ENCODE peak calls at places on chromosome 9, in seven cellular contexts. One of them, this sample, is unnamed.

GRCh38 chr9:89853161-89853560 is 248.3 kb downstream of the GADD45G start:
- DNase-seq in RPMI8226: no peak
- DNase-seq in left ventricle myocardium inferior: no peak
- DNase-seq in ELR: no peak
- DNase-seq in HepG2: no peak
- DNase-seq in neuronal stem cell: no peak
- DNase-seq in stimulated activated CD8-positive, alpha-beta memory T cell treated with anti-CD3 and anti-CD28 coated beads, Interleukin-15, amount 100 ng/mL, for 24 hours: no peak
- DNase-seq in this sample: no peak

GRCh38 chr9:27787941-27788340 is 214.7 kb upstream of the C9orf72 start:
- DNase-seq in RPMI8226: no peak
- DNase-seq in left ventricle myocardium inferior: no peak
- DNase-seq in ELR: no peak
- DNase-seq in HepG2: no peak
- DNase-seq in neuronal stem cell: no peak
- DNase-seq in stimulated activated CD8-positive, alpha-beta memory T cell treated with anti-CD3 and anti-CD28 coated beads, Interleukin-15, amount 100 ng/mL, for 24 hours: no peak
- DNase-seq in this sample: peak; percentile 17

GRCh38 chr9:35001803-35002502 is 12.4 kb downstream of the DNAJB5 start:
- DNase-seq in RPMI8226: no peak
- DNase-seq in left ventricle myocardium inferior: no peak
- DNase-seq in ELR: peak; percentile 69
- DNase-seq in HepG2: no peak
- DNase-seq in neuronal stem cell: no peak
- DNase-seq in stimulated activated CD8-positive, alpha-beta memory T cell treated with anti-CD3 and anti-CD28 coated beads, Interleukin-15, amount 100 ng/mL, for 24 hours: no peak
- DNase-seq in this sample: no peak

GRCh38 chr9:3508531-3509374 is 17.0 kb downstream of the RFX3 start:
- DNase-seq in RPMI8226: no peak
- DNase-seq in left ventricle myocardium inferior: no peak
- DNase-seq in ELR: peak; percentile 2
- DNase-seq in HepG2: no peak
- DNase-seq in neuronal stem cell: no peak
- DNase-seq in stimulated activated CD8-positive, alpha-beta memory T cell treated with anti-CD3 and anti-CD28 coated beads, Interleukin-15, amount 100 ng/mL, for 24 hours: no peak
- DNase-seq in this sample: no peak

GRCh38 chr9:35364817-35365585 is 124.9 kb upstream of the RUSC2 start:
- DNase-seq in RPMI8226: no peak
- DNase-seq in left ventricle myocardium inferior: no peak
- DNase-seq in ELR: peak; percentile 24
- DNase-seq in HepG2: no peak
- DNase-seq in neuronal stem cell: no peak
- DNase-seq in stimulated activated CD8-positive, alpha-beta memory T cell treated with anti-CD3 and anti-CD28 coated beads, Interleukin-15, amount 100 ng/mL, for 24 hours: no peak
- DNase-seq in this sample: no peak

GRCh38 chr9:96391021-96391765 is 7.7 kb upstream of the SLC35D2 start:
- DNase-seq in RPMI8226: no peak
- DNase-seq in left ventricle myocardium inferior: no peak
- DNase-seq in ELR: no peak
- DNase-seq in HepG2: peak; percentile 96
- DNase-seq in neuronal stem cell: no peak
- DNase-seq in stimulated activated CD8-positive, alpha-beta memory T cell treated with anti-CD3 and anti-CD28 coated beads, Interleukin-15, amount 100 ng/mL, for 24 hours: no peak
- DNase-seq in this sample: no peak

GRCh38 chr9:125807065-125807464 is 59.9 kb downstream of the PBX3 start:
- DNase-seq in RPMI8226: no peak
- DNase-seq in left ventricle myocardium inferior: no peak
- DNase-seq in ELR: peak; percentile 39
- DNase-seq in HepG2: no peak
- DNase-seq in neuronal stem cell: no peak
- DNase-seq in stimulated activated CD8-positive, alpha-beta memory T cell treated with anti-CD3 and anti-CD28 coated beads, Interleukin-15, amount 100 ng/mL, for 24 hours: no peak
- DNase-seq in this sample: no peak

GRCh38 chr9:121498150-121498486 is 1.5 kb downstream of the GGTA1 start:
- DNase-seq in RPMI8226: peak; percentile 81
- DNase-seq in left ventricle myocardium inferior: peak; percentile 34
- DNase-seq in ELR: peak; percentile 84
- DNase-seq in HepG2: peak; percentile 67
- DNase-seq in neuronal stem cell: peak; percentile 69
- DNase-seq in stimulated activated CD8-positive, alpha-beta memory T cell treated with anti-CD3 and anti-CD28 coated beads, Interleukin-15, amount 100 ng/mL, for 24 hours: no peak
- DNase-seq in this sample: no peak

GRCh38 chr9:35812025-35812602 is at the start of gene SPAG8:
- DNase-seq in RPMI8226: peak; percentile 96
- DNase-seq in left ventricle myocardium inferior: peak; percentile 94
- DNase-seq in ELR: peak; percentile 98
- DNase-seq in HepG2: peak; percentile 93
- DNase-seq in neuronal stem cell: peak; percentile 86
- DNase-seq in stimulated activated CD8-positive, alpha-beta memory T cell treated with anti-CD3 and anti-CD28 coated beads, Interleukin-15, amount 100 ng/mL, for 24 hours: peak; percentile 74
- DNase-seq in this sample: peak; percentile 91

GRCh38 chr9:69674741-69675438 is 2.7 kb upstream of the APBA1 start:
- DNase-seq in RPMI8226: no peak
- DNase-seq in left ventricle myocardium inferior: no peak
- DNase-seq in ELR: peak; percentile 75
- DNase-seq in HepG2: no peak
- DNase-seq in neuronal stem cell: no peak
- DNase-seq in stimulated activated CD8-positive, alpha-beta memory T cell treated with anti-CD3 and anti-CD28 coated beads, Interleukin-15, amount 100 ng/mL, for 24 hours: no peak
- DNase-seq in this sample: no peak

GRCh38 chr9:101274971-101275670 is 109.7 kb downstream of the BAAT start:
- DNase-seq in RPMI8226: no peak
- DNase-seq in left ventricle myocardium inferior: no peak
- DNase-seq in ELR: no peak
- DNase-seq in HepG2: no peak
- DNase-seq in neuronal stem cell: no peak
- DNase-seq in stimulated activated CD8-positive, alpha-beta memory T cell treated with anti-CD3 and anti-CD28 coated beads, Interleukin-15, amount 100 ng/mL, for 24 hours: no peak
- DNase-seq in this sample: no peak

GRCh38 chr9:121736147-121736721 is 84.8 kb downstream of the DAB2IP start:
- DNase-seq in RPMI8226: no peak
- DNase-seq in left ventricle myocardium inferior: peak; percentile 86
- DNase-seq in ELR: no peak
- DNase-seq in HepG2: no peak
- DNase-seq in neuronal stem cell: peak; percentile 54
- DNase-seq in stimulated activated CD8-positive, alpha-beta memory T cell treated with anti-CD3 and anti-CD28 coated beads, Interleukin-15, amount 100 ng/mL, for 24 hours: no peak
- DNase-seq in this sample: peak; percentile 79

GRCh38 chr9:132903574-132904495 is 25.1 kb downstream of the SPACA9 start:
- DNase-seq in RPMI8226: no peak
- DNase-seq in left ventricle myocardium inferior: no peak
- DNase-seq in ELR: no peak
- DNase-seq in HepG2: no peak
- DNase-seq in neuronal stem cell: no peak
- DNase-seq in stimulated activated CD8-positive, alpha-beta memory T cell treated with anti-CD3 and anti-CD28 coated beads, Interleukin-15, amount 100 ng/mL, for 24 hours: no peak
- DNase-seq in this sample: peak; percentile 9

GRCh38 chr9:126373241-126373640 is 46.6 kb downstream of the MVB12B start:
- DNase-seq in RPMI8226: no peak
- DNase-seq in left ventricle myocardium inferior: no peak
- DNase-seq in ELR: peak; percentile 71
- DNase-seq in HepG2: peak; percentile 52
- DNase-seq in neuronal stem cell: no peak
- DNase-seq in stimulated activated CD8-positive, alpha-beta memory T cell treated with anti-CD3 and anti-CD28 coated beads, Interleukin-15, amount 100 ng/mL, for 24 hours: no peak
- DNase-seq in this sample: no peak

GRCh38 chr9:7790819-7791182 is 8.8 kb downstream of the DMAC1 start:
- DNase-seq in RPMI8226: no peak
- DNase-seq in left ventricle myocardium inferior: no peak
- DNase-seq in ELR: no peak
- DNase-seq in HepG2: no peak
- DNase-seq in neuronal stem cell: no peak
- DNase-seq in stimulated activated CD8-positive, alpha-beta memory T cell treated with anti-CD3 and anti-CD28 coated beads, Interleukin-15, amount 100 ng/mL, for 24 hours: no peak
- DNase-seq in this sample: no peak

GRCh38 chr9:121073038-121073437 is 1.7 kb upstream of the CNTRL start:
- DNase-seq in RPMI8226: no peak
- DNase-seq in left ventricle myocardium inferior: peak; percentile 36
- DNase-seq in ELR: peak; percentile 59
- DNase-seq in HepG2: no peak
- DNase-seq in neuronal stem cell: no peak
- DNase-seq in stimulated activated CD8-positive, alpha-beta memory T cell treated with anti-CD3 and anti-CD28 coated beads, Interleukin-15, amount 100 ng/mL, for 24 hours: no peak
- DNase-seq in this sample: no peak

GRCh38 chr9:128882677-128883590 is 1.0 kb downstream of the LRRC8A start:
- DNase-seq in RPMI8226: peak; percentile 39
- DNase-seq in left ventricle myocardium inferior: no peak
- DNase-seq in ELR: peak; percentile 30
- DNase-seq in HepG2: peak; percentile 31
- DNase-seq in neuronal stem cell: no peak
- DNase-seq in stimulated activated CD8-positive, alpha-beta memory T cell treated with anti-CD3 and anti-CD28 coated beads, Interleukin-15, amount 100 ng/mL, for 24 hours: no peak
- DNase-seq in this sample: no peak

GRCh38 chr9:93580654-93581380 is 4.4 kb downstream of the PHF2 start:
- DNase-seq in RPMI8226: no peak
- DNase-seq in left ventricle myocardium inferior: no peak
- DNase-seq in ELR: no peak
- DNase-seq in HepG2: peak; percentile 72
- DNase-seq in neuronal stem cell: no peak
- DNase-seq in stimulated activated CD8-positive, alpha-beta memory T cell treated with anti-CD3 and anti-CD28 coated beads, Interleukin-15, amount 100 ng/mL, for 24 hours: no peak
- DNase-seq in this sample: no peak

GRCh38 chr9:78777747-78778146 is 480.8 kb downstream of the PSAT1 start:
- DNase-seq in RPMI8226: no peak
- DNase-seq in left ventricle myocardium inferior: no peak
- DNase-seq in ELR: no peak
- DNase-seq in HepG2: no peak
- DNase-seq in neuronal stem cell: no peak
- DNase-seq in stimulated activated CD8-positive, alpha-beta memory T cell treated with anti-CD3 and anti-CD28 coated beads, Interleukin-15, amount 100 ng/mL, for 24 hours: no peak
- DNase-seq in this sample: peak; percentile 50

GRCh38 chr9:111148994-111149759 is 110.9 kb upstream of the LPAR1 start:
- DNase-seq in RPMI8226: no peak
- DNase-seq in left ventricle myocardium inferior: peak; percentile 25
- DNase-seq in ELR: peak; percentile 48
- DNase-seq in HepG2: peak; percentile 5
- DNase-seq in neuronal stem cell: no peak
- DNase-seq in stimulated activated CD8-positive, alpha-beta memory T cell treated with anti-CD3 and anti-CD28 coated beads, Interleukin-15, amount 100 ng/mL, for 24 hours: no peak
- DNase-seq in this sample: no peak

GRCh38 chr9:119963798-119964372 is 594.6 kb upstream of the BRINP1 start:
- DNase-seq in RPMI8226: no peak
- DNase-seq in left ventricle myocardium inferior: no peak
- DNase-seq in ELR: peak; percentile 80
- DNase-seq in HepG2: peak; percentile 39
- DNase-seq in neuronal stem cell: peak; percentile 78
- DNase-seq in stimulated activated CD8-positive, alpha-beta memory T cell treated with anti-CD3 and anti-CD28 coated beads, Interleukin-15, amount 100 ng/mL, for 24 hours: no peak
- DNase-seq in this sample: peak; percentile 92

GRCh38 chr9:21580636-21581353 is 98.7 kb upstream of the IFNE start:
- DNase-seq in RPMI8226: no peak
- DNase-seq in left ventricle myocardium inferior: no peak
- DNase-seq in ELR: no peak
- DNase-seq in HepG2: no peak
- DNase-seq in neuronal stem cell: no peak
- DNase-seq in stimulated activated CD8-positive, alpha-beta memory T cell treated with anti-CD3 and anti-CD28 coated beads, Interleukin-15, amount 100 ng/mL, for 24 hours: no peak
- DNase-seq in this sample: no peak

GRCh38 chr9:76926324-76926731 is 20.4 kb upstream of the PRUNE2 start:
- DNase-seq in RPMI8226: no peak
- DNase-seq in left ventricle myocardium inferior: no peak
- DNase-seq in ELR: peak; percentile 87
- DNase-seq in HepG2: no peak
- DNase-seq in neuronal stem cell: no peak
- DNase-seq in stimulated activated CD8-positive, alpha-beta memory T cell treated with anti-CD3 and anti-CD28 coated beads, Interleukin-15, amount 100 ng/mL, for 24 hours: no peak
- DNase-seq in this sample: no peak

GRCh38 chr9:116193636-116194035 is 40.0 kb downstream of the PAPPA start:
- DNase-seq in RPMI8226: no peak
- DNase-seq in left ventricle myocardium inferior: no peak
- DNase-seq in ELR: peak; percentile 96
- DNase-seq in HepG2: no peak
- DNase-seq in neuronal stem cell: no peak
- DNase-seq in stimulated activated CD8-positive, alpha-beta memory T cell treated with anti-CD3 and anti-CD28 coated beads, Interleukin-15, amount 100 ng/mL, for 24 hours: no peak
- DNase-seq in this sample: no peak

GRCh38 chr9:136576269-136576626 is 30.4 kb upstream of the NOTCH1 start:
- DNase-seq in RPMI8226: no peak
- DNase-seq in left ventricle myocardium inferior: no peak
- DNase-seq in ELR: peak; percentile 26
- DNase-seq in HepG2: no peak
- DNase-seq in neuronal stem cell: no peak
- DNase-seq in stimulated activated CD8-positive, alpha-beta memory T cell treated with anti-CD3 and anti-CD28 coated beads, Interleukin-15, amount 100 ng/mL, for 24 hours: no peak
- DNase-seq in this sample: no peak

GRCh38 chr9:15982182-15982581 is 429.3 kb downstream of the CCDC171 start:
- DNase-seq in RPMI8226: no peak
- DNase-seq in left ventricle myocardium inferior: no peak
- DNase-seq in ELR: no peak
- DNase-seq in HepG2: no peak
- DNase-seq in neuronal stem cell: no peak
- DNase-seq in stimulated activated CD8-positive, alpha-beta memory T cell treated with anti-CD3 and anti-CD28 coated beads, Interleukin-15, amount 100 ng/mL, for 24 hours: no peak
- DNase-seq in this sample: no peak

GRCh38 chr9:69455311-69455710 is 130.3 kb downstream of the ENTREP1 start:
- DNase-seq in RPMI8226: no peak
- DNase-seq in left ventricle myocardium inferior: no peak
- DNase-seq in ELR: no peak
- DNase-seq in HepG2: no peak
- DNase-seq in neuronal stem cell: no peak
- DNase-seq in stimulated activated CD8-positive, alpha-beta memory T cell treated with anti-CD3 and anti-CD28 coated beads, Interleukin-15, amount 100 ng/mL, for 24 hours: no peak
- DNase-seq in this sample: no peak

GRCh38 chr9:32877103-32877502 is 93.8 kb downstream of the TMEM215 start:
- DNase-seq in RPMI8226: no peak
- DNase-seq in left ventricle myocardium inferior: no peak
- DNase-seq in ELR: no peak
- DNase-seq in HepG2: no peak
- DNase-seq in neuronal stem cell: no peak
- DNase-seq in stimulated activated CD8-positive, alpha-beta memory T cell treated with anti-CD3 and anti-CD28 coated beads, Interleukin-15, amount 100 ng/mL, for 24 hours: no peak
- DNase-seq in this sample: no peak

GRCh38 chr9:8564960-8565359 is 765.4 kb upstream of the DMAC1 start:
- DNase-seq in RPMI8226: no peak
- DNase-seq in left ventricle myocardium inferior: no peak
- DNase-seq in ELR: no peak
- DNase-seq in HepG2: no peak
- DNase-seq in neuronal stem cell: no peak
- DNase-seq in stimulated activated CD8-positive, alpha-beta memory T cell treated with anti-CD3 and anti-CD28 coated beads, Interleukin-15, amount 100 ng/mL, for 24 hours: no peak
- DNase-seq in this sample: no peak

GRCh38 chr9:93117924-93118862 is 15.9 kb downstream of the NINJ1 start:
- DNase-seq in RPMI8226: no peak
- DNase-seq in left ventricle myocardium inferior: peak; percentile 8
- DNase-seq in ELR: no peak
- DNase-seq in HepG2: no peak
- DNase-seq in neuronal stem cell: no peak
- DNase-seq in stimulated activated CD8-positive, alpha-beta memory T cell treated with anti-CD3 and anti-CD28 coated beads, Interleukin-15, amount 100 ng/mL, for 24 hours: no peak
- DNase-seq in this sample: no peak